ENCODE peak calls at places on chromosomes 2 and 18, in six cellular contexts. V is pancreas, G is heart right ventricle, A is colonic mucosa, L is A549, M is K562. J is an unnamed sample.

GRCh38 chr2:102841107-102841840 is 79.4 kb downstream of the TMEM182 start:
- DNase-seq in V (peak; percentile 62), G (peak; percentile 42), A (peak; percentile 53), L (peak; percentile 23), M (peak; percentile 41), J (peak; percentile 40)

GRCh38 chr18:7946724-7947377 is 379.7 kb downstream of the PTPRM start:
- DNase-seq in V (no peak), G (no peak), A (peak; percentile 44), L (peak; percentile 14), M (no peak), J (peak; percentile 36)

GRCh38 chr2:160156665-160157064 is 43.4 kb downstream of the ITGB6 start:
- DNase-seq in V (no peak), G (no peak), A (no peak), L (no peak), M (no peak), J (no peak)

GRCh38 chr2:148201075-148202004 is 180.4 kb downstream of the MBD5 start:
- DNase-seq in V (peak; percentile 54), G (peak; percentile 24), A (peak; percentile 28), L (peak; percentile 9), M (peak; percentile 36), J (peak; percentile 41)

GRCh38 chr18:8188196-8188595 is 421.0 kb upstream of the RAB12 start:
- DNase-seq in V (no peak), G (no peak), A (no peak), L (no peak), M (no peak), J (no peak)

GRCh38 chr2:39202639-39203369 is 41.0 kb downstream of the CDKL4 start:
- DNase-seq in V (no peak), G (no peak), A (no peak), L (no peak), M (no peak), J (no peak)

GRCh38 chr2:240257940-240258580 is 117.6 kb upstream of the OTOS start:
- DNase-seq in V (peak; percentile 54), G (no peak), A (no peak), L (no peak), M (no peak), J (no peak)

GRCh38 chr18:58484989-58485962 is 143.6 kb downstream of the ALPK2 start:
- DNase-seq in V (no peak), G (peak; percentile 19), A (peak; percentile 47), L (no peak), M (no peak), J (no peak)

GRCh38 chr18:7872569-7872968 is 305.5 kb downstream of the PTPRM start:
- DNase-seq in V (no peak), G (no peak), A (no peak), L (peak; percentile 49), M (no peak), J (peak; percentile 78)

GRCh38 chr2:223768179-223768578 is 69.2 kb downstream of the AP1S3 start:
- DNase-seq in V (no peak), G (no peak), A (no peak), L (no peak), M (no peak), J (no peak)

GRCh38 chr18:32542221-32542798 is 71.6 kb upstream of the GAREM1 start:
- DNase-seq in V (no peak), G (no peak), A (no peak), L (no peak), M (no peak), J (no peak)

GRCh38 chr2:170165129-170165528 is 12.8 kb upstream of the MYO3B start:
- DNase-seq in V (no peak), G (no peak), A (no peak), L (no peak), M (no peak), J (no peak)

GRCh38 chr2:103179800-103180199 is 418.0 kb downstream of the TMEM182 start:
- DNase-seq in V (no peak), G (no peak), A (no peak), L (no peak), M (no peak), J (no peak)

GRCh38 chr2:96564026-96564425 is 27.5 kb downstream of the ARID5A start:
- DNase-seq in V (no peak), G (no peak), A (no peak), L (no peak), M (no peak), J (no peak)

GRCh38 chr18:63339920-63340484 is 20.4 kb upstream of the BCL2 start:
- DNase-seq in V (no peak), G (no peak), A (no peak), L (no peak), M (no peak), J (no peak)

GRCh38 chr2:40403233-40403841 is 48.6 kb downstream of the SLC8A1 start:
- DNase-seq in V (no peak), G (no peak), A (no peak), L (no peak), M (no peak), J (no peak)

GRCh38 chr2:35428548-35428947 is 927.0 kb upstream of the CRIM1 start:
- DNase-seq in V (no peak), G (no peak), A (peak; percentile 25), L (no peak), M (peak; percentile 18), J (no peak)

GRCh38 chr2:232320038-232320790 is 58.3 kb upstream of the ALPP start:
- DNase-seq in V (no peak), G (no peak), A (peak; percentile 58), L (no peak), M (no peak), J (no peak)

GRCh38 chr2:147382322-147382948 is 462.4 kb upstream of the ACVR2A start:
- DNase-seq in V (no peak), G (no peak), A (peak; percentile 28), L (no peak), M (no peak), J (no peak)

GRCh38 chr2:36387258-36387916 is 31.8 kb downstream of the CRIM1 start:
- DNase-seq in V (no peak), G (no peak), A (no peak), L (no peak), M (no peak), J (no peak)

GRCh38 chr2:233404227-233404626 is 49.9 kb downstream of the DGKD start:
- DNase-seq in V (no peak), G (no peak), A (peak; percentile 85), L (peak; percentile 60), M (peak; percentile 44), J (no peak)

GRCh38 chr18:32618501-32618985 is 147.9 kb upstream of the GAREM1 start:
- DNase-seq in V (no peak), G (no peak), A (no peak), L (no peak), M (no peak), J (no peak)

GRCh38 chr2:225916692-225917091 is 517.2 kb downstream of the NYAP2 start:
- DNase-seq in V (no peak), G (no peak), A (no peak), L (no peak), M (no peak), J (no peak)

GRCh38 chr2:177275671-177276070 is 11.1 kb upstream of the NFE2L2 start:
- DNase-seq in V (no peak), G (no peak), A (no peak), L (no peak), M (no peak), J (no peak)

GRCh38 chr18:50659091-50660003 is 99.5 kb downstream of the MAPK4 start:
- DNase-seq in V (no peak), G (no peak), A (no peak), L (peak; percentile 16), M (no peak), J (no peak)

GRCh38 chr2:233810385-233810784 is 32.3 kb downstream of the MROH2A start:
- DNase-seq in V (peak; percentile 17), G (no peak), A (no peak), L (no peak), M (no peak), J (no peak)

GRCh38 chr2:1020206-1020605 is 69.6 kb downstream of the SNTG2 start:
- DNase-seq in V (no peak), G (no peak), A (no peak), L (no peak), M (no peak), J (no peak)

GRCh38 chr2:205766765-205767359 is 84.6 kb downstream of the NRP2 start:
- DNase-seq in V (peak; percentile 67), G (peak; percentile 64), A (peak; percentile 70), L (peak; percentile 46), M (peak; percentile 52), J (peak; percentile 69)

GRCh38 chr2:232362174-232362913 is 16.2 kb upstream of the ALPP start:
- DNase-seq in V (peak; percentile 30), G (no peak), A (no peak), L (no peak), M (no peak), J (no peak)

GRCh38 chr2:174223359-174223758 is 25.0 kb downstream of the OLA1 start:
- DNase-seq in V (no peak), G (no peak), A (no peak), L (no peak), M (no peak), J (no peak)

GRCh38 chr18:60391571-60392226 is 19.1 kb upstream of the MC4R start:
- DNase-seq in V (no peak), G (no peak), A (no peak), L (no peak), M (no peak), J (no peak)

GRCh38 chr2:174606336-174606735 is 8.7 kb upstream of the WIPF1 start:
- DNase-seq in V (no peak), G (no peak), A (no peak), L (peak; percentile 56), M (no peak), J (no peak)

GRCh38 chr2:223635080-223635479 is 32.9 kb upstream of the SCG2 start:
- DNase-seq in V (no peak), G (no peak), A (no peak), L (no peak), M (no peak), J (no peak)

GRCh38 chr2:105814291-105814940 is 69.7 kb downstream of the NCK2 start:
- DNase-seq in V (no peak), G (no peak), A (no peak), L (no peak), M (no peak), J (no peak)
- H3K4me1 ChIP-seq in V (peaks cover 12% of the 10 kb centered on the region), G (peaks cover 4% of the 10 kb centered on the region), A (no peaks in the 10 kb centered on the region), L (no peaks in the 10 kb centered on the region), M (peaks cover 18% of the 10 kb centered on the region), J (peaks cover 18% of the 10 kb centered on the region)

GRCh38 chr2:29699045-29699444 is 222.3 kb downstream of the ALK start:
- DNase-seq in V (no peak), G (no peak), A (no peak), L (no peak), M (no peak), J (peak; percentile 14)
- H3K9me3 ChIP-seq in V (no peaks in the 10 kb centered on the region), G (no peaks in the 10 kb centered on the region), A (no peaks in the 10 kb centered on the region), L (peaks cover 2% of the 10 kb centered on the region), M (no peaks in the 10 kb centered on the region), J (no peaks in the 10 kb centered on the region)

DNA sequence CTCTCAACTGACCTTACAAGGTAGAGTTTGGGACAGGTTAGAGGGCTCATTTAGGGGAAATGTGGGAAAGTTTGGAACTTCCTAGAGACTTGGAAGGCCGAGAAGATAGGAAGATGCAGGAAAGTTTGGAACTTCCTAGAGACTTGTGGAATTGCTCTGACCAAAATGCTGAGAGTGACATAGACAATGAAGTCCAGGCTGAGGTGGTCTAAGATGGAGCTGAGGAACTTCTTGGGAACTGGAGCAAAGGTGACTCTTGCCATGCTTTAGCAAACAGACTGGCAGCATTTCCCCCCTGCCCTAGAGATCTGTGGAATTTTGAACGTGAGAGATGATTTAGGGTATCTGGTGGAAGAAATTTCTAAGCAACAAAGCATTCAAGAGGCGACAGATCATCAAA is 258.9 kb upstream of the GULP1 start:
- DNase-seq in V (no peak), G (no peak), A (no peak), L (no peak), M (no peak), J (no peak)
- H3K4me3 ChIP-seq in V (no peak overlapping the region), G (no peak overlapping the region), A (no peak overlapping the region), L (no peak overlapping the region), M (no peak overlapping the region), J (no peak overlapping the region)

GRCh38 chr2:215931256-215931903 is 82.0 kb downstream of the MREG start:
- DNase-seq in V (no peak), G (peak; percentile 61), A (peak; percentile 69), L (peak; percentile 48), M (peak; percentile 58), J (peak; percentile 68)
- H3K4me1 ChIP-seq in V (no peaks in the 10 kb centered on the region), G (no peaks in the 10 kb centered on the region), A (no peaks in the 10 kb centered on the region), L (peaks cover 23% of the 10 kb centered on the region), M (peaks cover 16% of the 10 kb centered on the region), J (no peaks in the 10 kb centered on the region)